ENCODE peak calls at places on chromosomes 6 and 20, in four cellular contexts. Z, Q, D and A are unnamed samples.

GRCh38 chr20:62258499-62259293 is 20.4 kb downstream of the OSBPL2 start:
- DNase-seq in Z (no peak), Q (peak), D (no peak), A (no peak)

GRCh38 chr6:107763959-107764358 is 60.2 kb downstream of the SCML4 start:
- DNase-seq in Z (no peak), Q (peak), D (no peak), A (no peak)

GRCh38 chr6:35248300-35248699 is 11.2 kb upstream of the ZNF76 start:
- DNase-seq in Z (no peak), Q (peak), D (no peak), A (no peak)

GRCh38 chr6:107786709-107787588 is 37.2 kb downstream of the SCML4 start:
- DNase-seq in Z (no peak), Q (no peak), D (peak), A (no peak)

GRCh38 chr6:131175559-131175958 is 40.3 kb downstream of the AKAP7 start:
- DNase-seq in Z (no peak), Q (no peak), D (no peak), A (no peak)

GRCh38 chr6:132715204-132715603 is 1.3 kb upstream of the VNN1 start:
- DNase-seq in Z (no peak), Q (peak), D (no peak), A (no peak)

GRCh38 chr20:25022680-25023079 is 30.1 kb upstream of the APMAP start:
- DNase-seq in Z (peak), Q (no peak), D (no peak), A (peak)

GRCh38 chr6:137864812-137865508 is 2.1 kb upstream of the TNFAIP3 start:
- DNase-seq in Z (no peak), Q (no peak), D (no peak), A (no peak)

GRCh38 chr20:46246527-46246926 is 61.8 kb downstream of the CDH22 start:
- DNase-seq in Z (no peak), Q (no peak), D (no peak), A (no peak)

GRCh38 chr6:6585003-6585311 is 3.6 kb upstream of the LY86 start:
- DNase-seq in Z (no peak), Q (no peak), D (no peak), A (no peak)
- H3K4me3 ChIP-seq in Z (no peak), Q (no peak), D (no peak), A (no peak)

GRCh38 chr20:31693402-31693801 is 29.3 kb downstream of the BCL2L1 start:
- DNase-seq in Z (no peak), Q (no peak), D (no peak), A (no peak)

GRCh38 chr20:31690124-31690666 is 32.5 kb downstream of the BCL2L1 start:
- DNase-seq in Z (no peak), Q (no peak), D (no peak), A (no peak)

GRCh38 chr20:31693987-31694661 is 28.5 kb downstream of the BCL2L1 start:
- DNase-seq in Z (no peak), Q (no peak), D (no peak), A (no peak)

GRCh38 chr20:31689141-31689540 is 33.5 kb downstream of the BCL2L1 start:
- DNase-seq in Z (no peak), Q (no peak), D (no peak), A (no peak)

DNA sequence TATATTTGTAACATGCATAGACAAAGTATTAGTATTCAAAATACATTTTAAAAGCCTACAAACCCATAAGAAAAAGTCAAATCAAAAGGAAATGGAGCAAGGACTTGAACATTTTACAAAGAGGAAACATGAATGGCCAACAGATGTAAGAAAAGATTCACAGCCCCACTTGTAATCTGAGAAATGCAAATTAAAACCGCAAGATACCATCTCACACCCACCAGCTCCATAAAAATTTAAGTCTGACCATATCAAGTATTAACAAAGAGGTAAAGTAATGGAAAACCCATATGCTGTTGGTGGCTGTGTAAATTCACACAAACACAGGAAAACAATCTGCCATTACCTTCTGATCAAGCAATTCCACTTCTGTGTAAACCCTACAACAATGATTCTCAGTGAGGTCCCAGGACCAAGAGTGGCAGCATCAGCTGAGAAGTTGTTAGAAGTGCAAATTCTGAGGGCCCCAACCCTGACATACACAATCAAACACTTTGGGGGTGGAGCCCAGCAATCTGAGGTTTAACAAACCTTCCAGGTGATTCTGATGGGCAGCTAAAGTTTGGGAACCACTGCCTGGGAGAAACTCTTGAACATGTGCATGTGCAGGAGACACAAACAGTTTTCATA is 30.9 kb downstream of the BCL2L1 start:
- DNase-seq in Z (no peak), Q (peak), D (no peak), A (no peak)
- H3K27ac ChIP-seq in Z (peak), Q (peak), D (peak), A (no peak)

GRCh38 chr6:151071295-151071694 is 168.5 kb upstream of the AKAP12 start:
- DNase-seq in Z (peak), Q (peak), D (no peak), A (peak)
- H3K4me3 ChIP-seq in Z (peak), Q (peak), D (no peak), A (no peak)

GRCh38 chr6:36857325-36857724 is 17.3 kb downstream of the PPIL1 start:
- DNase-seq in Z (no peak), Q (no peak), D (no peak), A (no peak)
- H3K27ac ChIP-seq in Z (peak), Q (no peak), D (no peak), A (no peak)

GRCh38 chr6:20302702-20303251 is 90.5 kb upstream of the MBOAT1 start:
- DNase-seq in Z (no peak), Q (peak), D (no peak), A (no peak)
- H3K4me3 ChIP-seq in Z (no peak), Q (no peak), D (no peak), A (no peak)

GRCh38 chr6:110491644-110492317 is 15.4 kb upstream of the SLC22A16 start:
- DNase-seq in Z (no peak), Q (peak), D (no peak), A (no peak)
- H3K27ac ChIP-seq in Z (no peak), Q (no peak), D (no peak), A (peak)

DNA sequence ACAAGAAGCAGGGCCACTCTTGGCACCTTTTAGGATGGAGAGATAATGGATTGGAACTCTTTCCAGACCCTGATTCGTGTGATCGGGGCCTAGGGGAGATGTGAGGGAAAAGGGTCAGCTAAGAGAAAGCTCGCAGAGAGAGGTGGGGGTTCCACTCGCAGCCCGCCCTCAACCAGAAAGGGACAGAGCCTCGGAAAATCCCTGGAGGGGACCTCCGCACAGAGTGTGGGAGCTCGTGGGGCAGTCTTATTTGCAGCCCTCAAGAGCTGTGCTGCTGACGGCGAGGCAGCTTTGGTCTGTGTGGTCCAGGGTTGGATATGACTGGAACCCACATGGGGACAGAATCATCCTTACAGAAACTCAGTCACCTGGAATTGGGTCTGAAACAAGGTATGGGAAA is 184.3 kb upstream of the PMEPA1 start:
- DNase-seq in Z (no peak), Q (no peak), D (no peak), A (no peak)
- H3K4me3 ChIP-seq in Z (no peak), Q (no peak), D (no peak), A (no peak)